ENCODE peak calls at places on chromosome 10, in seven cellular contexts. G is A549, N is HepG2, Y is spleen, M is ovary, C is sigmoid colon, Q is uterus. P is an unnamed sample.

GRCh38 chr10:100037758-100038315 is 28.1 kb upstream of the DNMBP start:
- DNase-seq in G (no peak), N (no peak), Y (no peak), M (no peak), C (no peak), Q (no peak), P (no peak)

GRCh38 chr10:12711344-12711708 is 290.2 kb downstream of the CCDC3 start:
- DNase-seq in G (no peak), N (no peak), Y (no peak), M (no peak), C (no peak), Q (no peak), P (no peak)

GRCh38 chr10:49577182-49577925 is 32.8 kb upstream of the SLC18A3 start:
- DNase-seq in G (no peak), N (no peak), Y (no peak), M (no peak), C (no peak), Q (no peak), P (no peak)

GRCh38 chr10:51001587-51001986 is 72.7 kb upstream of the PRKG1 start:
- DNase-seq in G (no peak), N (no peak), Y (no peak), M (no peak), C (no peak), Q (no peak), P (peak; percentile 12)

GRCh38 chr10:73253226-73253557 is 748 bp upstream of the MRPS16 start:
- DNase-seq in G (peak; percentile 45), N (peak; percentile 30), Y (no peak), M (no peak), C (no peak), Q (no peak), P (peak; percentile 49)

GRCh38 chr10:86968271-86968993 is at the start of gene ADIRF:
- DNase-seq in G (no peak), N (no peak), Y (peak; percentile 83), M (peak; percentile 82), C (peak; percentile 80), Q (peak; percentile 68), P (no peak)

GRCh38 chr10:8637640-8638039 is 583.2 kb downstream of the GATA3 start:
- DNase-seq in G (no peak), N (no peak), Y (no peak), M (no peak), C (no peak), Q (no peak), P (no peak)

GRCh38 chr10:98323221-98324164 is 55.5 kb upstream of the LOXL4 start:
- DNase-seq in G (no peak), N (peak; percentile 20), Y (no peak), M (no peak), C (peak; percentile 82), Q (peak; percentile 28), P (peak; percentile 100)

GRCh38 chr10:110501142-110501937 is 3.6 kb downstream of the DUSP5 start:
- DNase-seq in G (peak; percentile 90), N (peak; percentile 59), Y (peak; percentile 85), M (peak; percentile 83), C (peak; percentile 96), Q (peak; percentile 94), P (peak; percentile 88)

GRCh38 chr10:49542353-49542752 is 3.4 kb upstream of the ERCC6 start:
- DNase-seq in G (no peak), N (no peak), Y (no peak), M (no peak), C (no peak), Q (no peak), P (no peak)

GRCh38 chr10:33602278-33602677 is 267.8 kb upstream of the NRP1 start:
- DNase-seq in G (no peak), N (no peak), Y (no peak), M (no peak), C (no peak), Q (no peak), P (no peak)

GRCh38 chr10:58502956-58503355 is 9.7 kb upstream of the BICC1 start:
- DNase-seq in G (no peak), N (no peak), Y (no peak), M (no peak), C (no peak), Q (no peak), P (no peak)

GRCh38 chr10:72691470-72692056 is 380 bp upstream of the MCU start:
- DNase-seq in G (peak; percentile 93), N (peak; percentile 92), Y (no peak), M (no peak), C (no peak), Q (no peak), P (no peak)

GRCh38 chr10:13711281-13711680 is 124.5 kb downstream of the PRPF18 start:
- DNase-seq in G (no peak), N (no peak), Y (no peak), M (no peak), C (no peak), Q (no peak), P (no peak)

GRCh38 chr10:80460399-80461207 is 6.5 kb downstream of the TSPAN14 start:
- DNase-seq in G (no peak), N (peak; percentile 33), Y (no peak), M (peak; percentile 64), C (peak; percentile 81), Q (peak; percentile 46), P (peak; percentile 56)

GRCh38 chr10:78724846-78725245 is 343.9 kb upstream of the ZMIZ1 start:
- DNase-seq in G (no peak), N (no peak), Y (no peak), M (no peak), C (no peak), Q (no peak), P (no peak)

GRCh38 chr10:120789292-120789691 is 61.9 kb upstream of the WDR11 start:
- DNase-seq in G (no peak), N (no peak), Y (no peak), M (no peak), C (no peak), Q (no peak), P (no peak)

GRCh38 chr10:420154-421121 is 269.0 kb downstream of the DIP2C start:
- DNase-seq in G (no peak), N (no peak), Y (peak; percentile 73), M (no peak), C (no peak), Q (no peak), P (no peak)

GRCh38 chr10:84329986-84330651 is 1.7 kb downstream of the CCSER2 start:
- DNase-seq in G (no peak), N (no peak), Y (no peak), M (no peak), C (no peak), Q (no peak), P (no peak)

GRCh38 chr10:29735628-29736324 is 101.0 kb upstream of the SVIL start:
- DNase-seq in G (peak; percentile 95), N (peak; percentile 61), Y (peak; percentile 97), M (peak; percentile 92), C (peak; percentile 96), Q (peak; percentile 90), P (peak; percentile 80)
- TF ChIP-seq POLR2A in G (no peak), N (no peak), Y (no peak), M (peak; percentile 73), C (no peak), Q (peak; percentile 93), P (no peak)

DNA sequence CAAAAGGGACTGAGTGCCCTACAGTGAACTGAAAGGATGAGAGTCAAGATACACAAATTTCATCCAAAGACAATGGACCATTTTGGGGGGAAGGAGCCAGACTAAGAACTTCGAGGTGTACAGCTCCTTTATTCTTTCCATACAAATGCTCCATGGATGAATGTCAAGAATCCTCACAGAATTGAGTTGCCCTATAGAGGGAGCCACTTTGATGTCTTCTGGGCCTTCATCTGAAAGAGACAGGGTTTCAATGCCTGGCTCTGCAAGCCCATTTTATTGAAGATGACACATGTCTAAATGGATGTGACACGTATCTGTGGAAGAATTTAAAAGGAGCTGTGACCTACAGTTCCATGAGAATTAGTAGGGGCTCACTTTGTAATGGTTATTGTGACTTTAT is 32.0 kb upstream of the NRG3 start:
- DNase-seq in G (no peak), N (no peak), Y (no peak), M (no peak), C (no peak), Q (no peak), P (peak; percentile 15)
- TF ChIP-seq CTCF in G (no peak), N (no peak), Y (no peak), M (no peak), C (no peak), Q (no peak), P (peak; percentile 36)

GRCh38 chr10:96960872-96961271 is 128.8 kb downstream of the LCOR start:
- DNase-seq in G (no peak), N (no peak), Y (no peak), M (no peak), C (no peak), Q (no peak), P (no peak)

GRCh38 chr10:96955733-96956132 is 123.6 kb downstream of the LCOR start:
- DNase-seq in G (no peak), N (no peak), Y (no peak), M (no peak), C (no peak), Q (no peak), P (no peak)

GRCh38 chr10:96959733-96960132 is 127.6 kb downstream of the LCOR start:
- DNase-seq in G (no peak), N (no peak), Y (no peak), M (no peak), C (no peak), Q (no peak), P (no peak)

GRCh38 chr10:96958071-96958470 is 126.0 kb downstream of the LCOR start:
- DNase-seq in G (no peak), N (no peak), Y (no peak), M (no peak), C (no peak), Q (no peak), P (no peak)
- H3K4me3 ChIP-seq in G (no peak overlapping the region), N (no peak overlapping the region), Y (no peak overlapping the region), M (no peak overlapping the region), C (no peak overlapping the region), Q (no peak overlapping the region), P (no peak overlapping the region)

GRCh38 chr10:119361037-119361436 is 153.7 kb downstream of the GRK5 start:
- DNase-seq in G (no peak), N (no peak), Y (no peak), M (no peak), C (no peak), Q (no peak), P (no peak)
- TF ChIP-seq POLR2A in G (no peak), N (no peak), Y (no peak), M (no peak), C (no peak), Q (no peak), P (no peak)

DNA sequence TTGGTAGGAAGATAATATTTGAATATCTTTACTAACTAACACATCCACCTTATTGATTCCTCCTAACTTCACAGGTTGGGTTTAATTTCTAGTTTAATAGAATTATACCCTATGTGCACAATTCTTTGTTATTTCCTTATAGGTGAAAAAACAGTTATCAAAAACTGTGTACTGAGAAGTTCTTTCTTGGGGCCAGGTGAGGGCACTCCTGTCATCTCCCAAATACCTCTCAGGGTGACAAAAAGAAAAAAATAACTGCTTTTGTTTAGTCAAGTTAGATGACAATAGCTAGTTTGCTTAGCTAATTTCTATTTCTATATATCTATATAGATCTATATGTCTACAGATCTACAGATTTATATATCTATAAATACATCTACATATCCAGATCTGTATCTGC is 10.1 kb downstream of the FZD8 start:
- DNase-seq in G (no peak), N (no peak), Y (no peak), M (no peak), C (no peak), Q (no peak), P (no peak)
- TF ChIP-seq CTCF in G (peak; percentile 40), N (no peak), Y (no peak), M (no peak), C (no peak), Q (no peak), P (no peak)